ENCODE peak calls at places on chromosomes 13 and 19, in four cellular contexts. One of them, this sample, is unnamed.

GRCh38 chr19:58330458-58330857 is 3.7 kb downstream of the ZSCAN22 start:
- DNase-seq in GM12864: no peak
- DNase-seq in OCI-M1: peak
- DNase-seq in M059J: peak
- DNase-seq in this sample: no peak

GRCh38 chr13:44271915-44272341 is 101.7 kb upstream of the SERP2 start:
- DNase-seq in M059J: no peak
- DNase-seq in OCI-M1: no peak
- DNase-seq in GM12864: no peak
- DNase-seq in this sample: peak

GRCh38 chr19:10766681-10767201 is 48.9 kb downstream of the DNM2 start:
- DNase-seq in GM12864: no peak
- DNase-seq in OCI-M1: no peak
- DNase-seq in M059J: no peak
- DNase-seq in this sample: peak

GRCh38 chr13:25901460-25902376 is 150.1 kb downstream of the SHISA2 start:
- DNase-seq in GM12864: peak
- DNase-seq in OCI-M1: peak
- DNase-seq in M059J: peak
- DNase-seq in this sample: no peak

GRCh38 chr19:39941615-39942507 is 7.4 kb upstream of the FCGBP start:
- DNase-seq in M059J: peak
- DNase-seq in GM12864: peak
- DNase-seq in OCI-M1: peak
- DNase-seq in this sample: no peak

GRCh38 chr19:55433292-55433691 is 9.8 kb downstream of the SHISA7 start:
- DNase-seq in M059J: no peak
- DNase-seq in GM12864: no peak
- DNase-seq in OCI-M1: no peak
- DNase-seq in this sample: no peak

GRCh38 chr19:35911173-35911572 is 3.1 kb upstream of the TYROBP start:
- DNase-seq in GM12864: no peak
- DNase-seq in M059J: no peak
- DNase-seq in OCI-M1: peak
- DNase-seq in this sample: no peak

GRCh38 chr19:46574533-46574932 is 26.6 kb upstream of the CALM3 start:
- DNase-seq in M059J: no peak
- DNase-seq in OCI-M1: peak
- DNase-seq in GM12864: no peak
- DNase-seq in this sample: peak

GRCh38 chr13:47426126-47426849 is 529.4 kb upstream of the HTR2A start:
- DNase-seq in GM12864: no peak
- DNase-seq in M059J: peak
- DNase-seq in OCI-M1: no peak
- DNase-seq in this sample: no peak

GRCh38 chr13:60733933-60734332 is 336.9 kb downstream of the TDRD3 start:
- DNase-seq in OCI-M1: no peak
- DNase-seq in M059J: no peak
- DNase-seq in GM12864: no peak
- DNase-seq in this sample: no peak

GRCh38 chr19:2385053-2385721 is 25.1 kb downstream of the TMPRSS9 start:
- DNase-seq in M059J: peak
- DNase-seq in OCI-M1: no peak
- DNase-seq in GM12864: no peak
- DNase-seq in this sample: peak

GRCh38 chr13:72782717-72783116 is 784 bp downstream of the PIBF1 start:
- DNase-seq in M059J: peak
- DNase-seq in GM12864: no peak
- DNase-seq in OCI-M1: peak
- DNase-seq in this sample: peak

GRCh38 chr13:23087884-23088283 is 92.9 kb upstream of the SGCG start:
- DNase-seq in OCI-M1: peak
- DNase-seq in GM12864: no peak
- DNase-seq in M059J: peak
- DNase-seq in this sample: peak

GRCh38 chr13:55977436-55977835 is 1163.3 kb upstream of the PRR20A start:
- DNase-seq in M059J: no peak
- DNase-seq in OCI-M1: no peak
- DNase-seq in GM12864: no peak
- DNase-seq in this sample: no peak

GRCh38 chr13:48542581-48543341 is 9.9 kb upstream of the RCBTB2 start:
- DNase-seq in M059J: no peak
- DNase-seq in GM12864: no peak
- DNase-seq in OCI-M1: peak
- DNase-seq in this sample: peak

GRCh38 chr13:36374063-36374462 is 27.9 kb upstream of the SPART start:
- DNase-seq in M059J: no peak
- DNase-seq in GM12864: no peak
- DNase-seq in OCI-M1: no peak
- DNase-seq in this sample: no peak

GRCh38 chr13:112256716-112257497 is 119.2 kb upstream of the SPACA7 start:
- DNase-seq in M059J: no peak
- DNase-seq in GM12864: no peak
- DNase-seq in OCI-M1: no peak
- DNase-seq in this sample: no peak

GRCh38 chr19:3369337-3370213 is 3.2 kb downstream of the NFIC start:
- DNase-seq in OCI-M1: no peak
- DNase-seq in GM12864: no peak
- DNase-seq in M059J: peak
- DNase-seq in this sample: no peak

GRCh38 chr13:48828962-48829405 is 146.7 kb upstream of the FNDC3A start:
- DNase-seq in OCI-M1: no peak
- DNase-seq in GM12864: no peak
- DNase-seq in M059J: peak
- DNase-seq in this sample: peak

GRCh38 chr13:47933688-47934011 is 67.4 kb downstream of the SUCLA2 start:
- DNase-seq in M059J: peak
- DNase-seq in GM12864: no peak
- DNase-seq in OCI-M1: peak
- DNase-seq in this sample: no peak

GRCh38 chr13:104414771-104415170 is 1348.6 kb upstream of the SLC10A2 start:
- DNase-seq in OCI-M1: peak
- DNase-seq in M059J: peak
- DNase-seq in GM12864: no peak
- DNase-seq in this sample: no peak

GRCh38 chr13:112729408-112729807 is 39.6 kb downstream of the ATP11A start:
- DNase-seq in M059J: no peak
- DNase-seq in GM12864: no peak
- DNase-seq in OCI-M1: no peak
- DNase-seq in this sample: no peak

GRCh38 chr19:38849746-38850230 is at the start of gene HNRNPL:
- DNase-seq in OCI-M1: no peak
- DNase-seq in GM12864: no peak
- DNase-seq in M059J: no peak
- DNase-seq in this sample: no peak

GRCh38 chr19:15538774-15539173 is 30.4 kb downstream of the CYP4F22 start:
- DNase-seq in OCI-M1: peak
- DNase-seq in GM12864: no peak
- DNase-seq in M059J: no peak
- DNase-seq in this sample: no peak

GRCh38 chr19:2982983-2983350 is 5.6 kb downstream of the TLE6 start:
- DNase-seq in OCI-M1: no peak
- DNase-seq in GM12864: no peak
- DNase-seq in M059J: peak
- DNase-seq in this sample: peak

GRCh38 chr19:47095707-47096704 is 17.6 kb downstream of the ZC3H4 start:
- DNase-seq in OCI-M1: no peak
- DNase-seq in M059J: peak
- DNase-seq in GM12864: no peak
- DNase-seq in this sample: no peak

GRCh38 chr13:39881887-39882286 is 226.4 kb downstream of the COG6 start:
- DNase-seq in GM12864: no peak
- DNase-seq in OCI-M1: no peak
- DNase-seq in M059J: no peak
- DNase-seq in this sample: no peak

GRCh38 chr19:46408611-46409039 is 4.7 kb downstream of the CCDC8 start:
- DNase-seq in M059J: no peak
- DNase-seq in GM12864: no peak
- DNase-seq in OCI-M1: no peak
- DNase-seq in this sample: no peak

GRCh38 chr19:51030631-51031030 is 4.2 kb downstream of the KLK12 start:
- DNase-seq in OCI-M1: no peak
- DNase-seq in GM12864: no peak
- DNase-seq in M059J: no peak
- DNase-seq in this sample: no peak

GRCh38 chr19:5052515-5052914 is 83.6 kb downstream of the KDM4B start:
- DNase-seq in M059J: no peak
- DNase-seq in GM12864: no peak
- DNase-seq in OCI-M1: no peak
- DNase-seq in this sample: no peak

GRCh38 chr13:19587635-19588300 is 26.4 kb upstream of the TPTE2 start:
- DNase-seq in M059J: peak
- DNase-seq in OCI-M1: peak
- DNase-seq in GM12864: no peak
- DNase-seq in this sample: peak

GRCh38 chr13:112704634-112705145 is 14.9 kb downstream of the ATP11A start:
- DNase-seq in OCI-M1: no peak
- DNase-seq in GM12864: no peak
- DNase-seq in M059J: no peak
- DNase-seq in this sample: no peak

GRCh38 chr13:83620535-83621220 is 261.6 kb downstream of the SLITRK1 start:
- DNase-seq in GM12864: no peak
- DNase-seq in OCI-M1: no peak
- DNase-seq in M059J: peak
- DNase-seq in this sample: no peak

GRCh38 chr13:73536865-73537264 is 478.1 kb downstream of the KLF5 start:
- DNase-seq in OCI-M1: no peak
- DNase-seq in M059J: no peak
- DNase-seq in GM12864: no peak
- DNase-seq in this sample: no peak

GRCh38 chr19:24159707-24160106 is 72.7 kb downstream of the ZNF254 start:
- DNase-seq in OCI-M1: peak
- DNase-seq in GM12864: no peak
- DNase-seq in M059J: peak
- DNase-seq in this sample: peak